ENCODE peak calls at places on chromosomes 5 and 9, in nine cellular contexts. N is activated T-helper 9 cell treated with anti-CD3 and anti-CD28 coated beads, Interleukin-2, amount 50 U/mL, for 16 hours; O is anterior cingulate cortex; A is NCI-H1436 treated with DMSO at 0.1 percent for 48 hours; X is Calu3; I is stimulated activated CD4-positive, alpha-beta T cell treated with anti-CD3 and anti-CD28 coated beads, Interleukin-2, amount 100 ng/mL, for 48 hours; Y is LoVo; K is lower leg skin; W is GM04503. E is an unnamed sample.

GRCh38 chr5:73638344-73639095 is 12.5 kb downstream of the ARHGEF28 start:
- DNase-seq in N (no peak), O (no peak), A (no peak), X (no peak), I (no peak), Y (no peak), K (no peak), W (no peak), E (no peak)

GRCh38 chr9:14315754-14316573 is 2.0 kb upstream of the NFIB start:
- DNase-seq in N (no peak), O (peak), A (no peak), X (peak), I (no peak), Y (no peak), K (no peak), W (no peak), E (no peak)

GRCh38 chr5:175148773-175149172 is 295.2 kb downstream of the DRD1 start:
- DNase-seq in N (no peak), O (no peak), A (no peak), X (no peak), I (no peak), Y (no peak), K (no peak), W (no peak), E (no peak)

GRCh38 chr9:133519693-133520092 is 5.1 kb downstream of the MYMK start:
- DNase-seq in N (no peak), O (no peak), A (no peak), X (no peak), I (no peak), Y (no peak), K (no peak), W (no peak), E (no peak)

GRCh38 chr5:53568868-53569267 is 8.4 kb downstream of the NDUFS4 start:
- DNase-seq in N (no peak), O (no peak), A (no peak), X (no peak), I (no peak), Y (no peak), K (no peak), W (peak), E (no peak)

GRCh38 chr9:131625848-131626670 is 80.7 kb downstream of the PRRT1B start:
- DNase-seq in N (no peak), O (no peak), A (no peak), X (no peak), I (no peak), Y (no peak), K (no peak), W (no peak), E (no peak)

GRCh38 chr5:144864113-144864512 is 693.4 kb downstream of the KCTD16 start:
- DNase-seq in N (no peak), O (no peak), A (no peak), X (no peak), I (no peak), Y (no peak), K (no peak), W (no peak), E (no peak)

GRCh38 chr5:66197764-66198405 is 53.8 kb downstream of the SREK1 start:
- DNase-seq in N (no peak), O (no peak), A (no peak), X (no peak), I (no peak), Y (peak), K (no peak), W (no peak), E (no peak)